ENCODE peak calls at places on chromosome 5, in seven cellular contexts. Q, S, I, F, D, L and Z are unnamed samples.

GRCh38 chr5:16963821-16964220 is 27.7 kb upstream of the MYO10 start:
- DNase-seq in Q (no peak), I (no peak), F (no peak), L (peak; percentile 28), S (no peak), D (no peak), Z (no peak)

GRCh38 chr5:1545126-1545797 is 21.5 kb upstream of the LPCAT1 start:
- DNase-seq in F (no peak), L (no peak), Q (no peak), I (no peak), D (no peak), S (peak; percentile 80), Z (no peak)

GRCh38 chr5:76819851-76820280 is 1.0 kb downstream of the F2RL1 start:
- DNase-seq in F (no peak), L (no peak), D (no peak), Q (no peak), S (no peak), I (no peak), Z (no peak)

GRCh38 chr5:72860499-72860898 is 44.0 kb downstream of the TNPO1 start:
- DNase-seq in Q (peak; percentile 81), I (no peak), L (no peak), D (peak; percentile 64), F (no peak), S (no peak), Z (no peak)

GRCh38 chr5:116671211-116671736 is 96.7 kb upstream of the SEMA6A start:
- DNase-seq in L (no peak), I (no peak), D (no peak), F (no peak), S (no peak), Q (no peak), Z (no peak)

GRCh38 chr5:91849069-91849468 is 466.0 kb upstream of the ARRDC3 start:
- DNase-seq in S (no peak), F (no peak), D (no peak), I (no peak), L (no peak), Q (no peak), Z (no peak)

GRCh38 chr5:98110791-98111190 is 662.7 kb upstream of the RGMB start:
- DNase-seq in F (no peak), L (peak; percentile 63), I (no peak), S (no peak), Q (no peak), D (no peak), Z (no peak)

GRCh38 chr5:168301593-168302388 is 10.3 kb downstream of the WWC1 start:
- DNase-seq in F (no peak), L (peak; percentile 76), D (no peak), Q (no peak), S (no peak), I (no peak), Z (peak; percentile 24)

GRCh38 chr5:35675392-35675791 is 57.7 kb downstream of the SPEF2 start:
- DNase-seq in I (no peak), S (no peak), Q (no peak), F (no peak), D (no peak), L (no peak), Z (no peak)

GRCh38 chr5:91150189-91150588 is 232.9 kb downstream of the ARRDC3 start:
- DNase-seq in F (no peak), D (no peak), Q (no peak), L (peak; percentile 38), S (no peak), I (no peak), Z (no peak)

GRCh38 chr5:67065237-67065636 is 131.4 kb downstream of the CD180 start:
- DNase-seq in D (no peak), L (no peak), I (no peak), S (no peak), F (peak; percentile 28), Q (no peak), Z (peak; percentile 73)

GRCh38 chr5:172941067-172941516 is 18.1 kb upstream of the RPL26L1 start:
- DNase-seq in D (peak; percentile 37), I (no peak), F (no peak), S (no peak), L (no peak), Q (no peak), Z (peak; percentile 65)

GRCh38 chr5:77915346-77915745 is 139.2 kb upstream of the TBCA start:
- DNase-seq in Q (no peak), D (no peak), L (no peak), S (no peak), I (no peak), F (no peak), Z (no peak)

GRCh38 chr5:8341416-8341815 is 472.5 kb downstream of the MTRR start:
- DNase-seq in L (no peak), D (peak; percentile 8), F (no peak), I (no peak), S (no peak), Q (peak; percentile 6), Z (no peak)